ENCODE peak calls at places on chromosome 4, in eight cellular contexts. One of them, this sample, is unnamed.

GRCh38 chr4:20847124-20847747 is 147.0 kb downstream of the PACRGL start:
- DNase-seq in RWPE1: no peak
- DNase-seq in fibroblast of mammary gland: peak
- DNase-seq in neural progenitor cell: no peak
- DNase-seq in CD8-positive, alpha-beta T cell: no peak
- DNase-seq in pancreas: no peak
- DNase-seq in uterus: no peak
- DNase-seq in WTC11: no peak
- DNase-seq in this sample: peak

GRCh38 chr4:48665555-48666186 is 114.4 kb downstream of the FRYL start:
- DNase-seq in neural progenitor cell: no peak
- DNase-seq in CD8-positive, alpha-beta T cell: no peak
- DNase-seq in RWPE1: peak
- DNase-seq in pancreas: no peak
- DNase-seq in WTC11: no peak
- DNase-seq in uterus: no peak
- DNase-seq in fibroblast of mammary gland: peak
- DNase-seq in this sample: peak

GRCh38 chr4:183348706-183349659 is 26.8 kb upstream of the CLDN24 start:
- DNase-seq in pancreas: no peak
- DNase-seq in uterus: no peak
- DNase-seq in RWPE1: peak
- DNase-seq in CD8-positive, alpha-beta T cell: no peak
- DNase-seq in fibroblast of mammary gland: peak
- DNase-seq in neural progenitor cell: no peak
- DNase-seq in WTC11: no peak
- DNase-seq in this sample: peak

GRCh38 chr4:6530964-6531363 is 44.0 kb upstream of the MAN2B2 start:
- DNase-seq in WTC11: no peak
- DNase-seq in CD8-positive, alpha-beta T cell: no peak
- DNase-seq in RWPE1: no peak
- DNase-seq in neural progenitor cell: no peak
- DNase-seq in uterus: no peak
- DNase-seq in pancreas: no peak
- DNase-seq in fibroblast of mammary gland: no peak
- DNase-seq in this sample: no peak

GRCh38 chr4:13694256-13694655 is 66.7 kb upstream of the BOD1L1 start:
- DNase-seq in fibroblast of mammary gland: no peak
- DNase-seq in pancreas: no peak
- DNase-seq in RWPE1: no peak
- DNase-seq in WTC11: no peak
- DNase-seq in neural progenitor cell: no peak
- DNase-seq in CD8-positive, alpha-beta T cell: no peak
- DNase-seq in uterus: no peak
- DNase-seq in this sample: no peak

GRCh38 chr4:138055890-138056289 is 186.3 kb downstream of the SLC7A11 start:
- DNase-seq in WTC11: no peak
- DNase-seq in CD8-positive, alpha-beta T cell: no peak
- DNase-seq in neural progenitor cell: no peak
- DNase-seq in uterus: no peak
- DNase-seq in fibroblast of mammary gland: peak
- DNase-seq in RWPE1: peak
- DNase-seq in pancreas: no peak
- DNase-seq in this sample: peak

GRCh38 chr4:62490635-62491034 is 1290.5 kb downstream of the ADGRL3 start:
- DNase-seq in RWPE1: no peak
- DNase-seq in neural progenitor cell: no peak
- DNase-seq in CD8-positive, alpha-beta T cell: no peak
- DNase-seq in uterus: no peak
- DNase-seq in pancreas: no peak
- DNase-seq in WTC11: no peak
- DNase-seq in fibroblast of mammary gland: no peak
- DNase-seq in this sample: no peak

GRCh38 chr4:88792268-88792781 is 94.7 kb upstream of the NAP1L5 start:
- DNase-seq in pancreas: no peak
- DNase-seq in neural progenitor cell: no peak
- DNase-seq in uterus: no peak
- DNase-seq in fibroblast of mammary gland: peak
- DNase-seq in WTC11: no peak
- DNase-seq in RWPE1: peak
- DNase-seq in CD8-positive, alpha-beta T cell: no peak
- DNase-seq in this sample: peak

GRCh38 chr4:118036336-118036735 is 2.0 kb downstream of the NDST3 start:
- DNase-seq in fibroblast of mammary gland: no peak
- DNase-seq in WTC11: no peak
- DNase-seq in uterus: no peak
- DNase-seq in RWPE1: no peak
- DNase-seq in neural progenitor cell: no peak
- DNase-seq in CD8-positive, alpha-beta T cell: no peak
- DNase-seq in pancreas: no peak
- DNase-seq in this sample: no peak

GRCh38 chr4:118035309-118035708 is 1.0 kb downstream of the NDST3 start:
- DNase-seq in fibroblast of mammary gland: no peak
- DNase-seq in CD8-positive, alpha-beta T cell: no peak
- DNase-seq in pancreas: no peak
- DNase-seq in RWPE1: no peak
- DNase-seq in neural progenitor cell: no peak
- DNase-seq in WTC11: no peak
- DNase-seq in uterus: no peak
- DNase-seq in this sample: no peak

GRCh38 chr4:118033148-118034060 is 882 bp upstream of the NDST3 start:
- DNase-seq in WTC11: peak
- DNase-seq in fibroblast of mammary gland: peak
- DNase-seq in RWPE1: peak
- DNase-seq in CD8-positive, alpha-beta T cell: no peak
- DNase-seq in pancreas: peak
- DNase-seq in neural progenitor cell: peak
- DNase-seq in uterus: no peak
- DNase-seq in this sample: peak

GRCh38 chr4:118032691-118033090 is 1.6 kb upstream of the NDST3 start:
- DNase-seq in neural progenitor cell: no peak
- DNase-seq in fibroblast of mammary gland: peak
- DNase-seq in CD8-positive, alpha-beta T cell: no peak
- DNase-seq in uterus: no peak
- DNase-seq in pancreas: no peak
- DNase-seq in WTC11: peak
- DNase-seq in RWPE1: peak
- DNase-seq in this sample: peak

DNA sequence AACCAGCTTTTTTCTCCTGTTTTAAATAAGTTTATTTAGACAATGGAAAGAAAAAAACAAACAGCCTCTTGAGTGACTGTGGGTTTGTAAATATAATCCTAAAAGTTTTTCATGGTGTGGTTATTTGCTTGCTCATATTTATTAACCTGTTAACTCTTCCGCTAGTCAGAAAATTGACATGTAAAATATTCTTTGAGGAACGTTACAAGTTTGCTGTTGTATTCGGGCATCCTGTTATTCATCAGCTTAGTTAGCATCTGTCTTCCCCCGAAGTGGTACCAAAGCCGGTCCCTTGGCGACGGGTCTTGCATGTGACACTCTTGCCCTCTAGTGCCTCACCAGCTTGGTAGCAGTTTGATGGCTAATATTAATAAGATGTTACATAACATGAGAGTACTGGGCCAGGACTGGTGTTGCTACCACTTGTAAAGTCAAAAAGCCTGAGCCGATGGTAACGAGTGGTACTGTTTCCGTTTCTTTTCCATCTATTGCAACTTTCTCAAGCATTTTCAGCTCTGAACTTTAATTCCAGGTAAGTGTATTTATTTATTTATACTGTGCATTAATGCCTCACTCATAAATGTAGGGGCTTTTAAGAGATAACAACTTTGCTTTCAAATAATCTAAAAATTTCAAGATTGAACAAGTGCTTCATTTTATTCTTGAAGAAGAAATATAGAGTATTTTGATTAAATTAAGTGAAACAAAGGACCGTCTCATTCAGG is at the start of gene NDST3:
- DNase-seq in neural progenitor cell: peak
- DNase-seq in WTC11: peak
- DNase-seq in fibroblast of mammary gland: peak
- DNase-seq in CD8-positive, alpha-beta T cell: no peak
- DNase-seq in uterus: peak
- DNase-seq in RWPE1: peak
- DNase-seq in pancreas: peak
- DNase-seq in this sample: peak
- TF ChIP-seq CTCF in neural progenitor cell: peak
- TF ChIP-seq CTCF in WTC11: peak
- TF ChIP-seq CTCF in fibroblast of mammary gland: peak
- TF ChIP-seq CTCF in CD8-positive, alpha-beta T cell: no peak
- TF ChIP-seq CTCF in uterus: no peak
- TF ChIP-seq CTCF in RWPE1: peak
- TF ChIP-seq CTCF in pancreas: no peak
- TF ChIP-seq CTCF in this sample: peak

GRCh38 chr4:139704915-139705485 is 39.4 kb downstream of the MGST2 start:
- DNase-seq in fibroblast of mammary gland: peak
- DNase-seq in CD8-positive, alpha-beta T cell: no peak
- DNase-seq in pancreas: no peak
- DNase-seq in uterus: no peak
- DNase-seq in RWPE1: peak
- DNase-seq in WTC11: no peak
- DNase-seq in neural progenitor cell: no peak
- DNase-seq in this sample: peak
- TF ChIP-seq CTCF in fibroblast of mammary gland: peak
- TF ChIP-seq CTCF in CD8-positive, alpha-beta T cell: no peak
- TF ChIP-seq CTCF in pancreas: peak
- TF ChIP-seq CTCF in uterus: no peak
- TF ChIP-seq CTCF in RWPE1: no peak
- TF ChIP-seq CTCF in WTC11: no peak
- TF ChIP-seq CTCF in neural progenitor cell: peak
- TF ChIP-seq CTCF in this sample: peak

GRCh38 chr4:15738877-15739276 is 36.0 kb downstream of the BST1 start:
- DNase-seq in fibroblast of mammary gland: no peak
- DNase-seq in CD8-positive, alpha-beta T cell: no peak
- DNase-seq in pancreas: no peak
- DNase-seq in neural progenitor cell: no peak
- DNase-seq in WTC11: no peak
- DNase-seq in RWPE1: no peak
- DNase-seq in uterus: no peak
- DNase-seq in this sample: peak

GRCh38 chr4:15736514-15737050 is 33.7 kb downstream of the BST1 start:
- DNase-seq in RWPE1: no peak
- DNase-seq in WTC11: no peak
- DNase-seq in CD8-positive, alpha-beta T cell: no peak
- DNase-seq in neural progenitor cell: no peak
- DNase-seq in fibroblast of mammary gland: no peak
- DNase-seq in uterus: no peak
- DNase-seq in pancreas: no peak
- DNase-seq in this sample: no peak

GRCh38 chr4:15740764-15741404 is 37.2 kb upstream of the CD38 start:
- DNase-seq in uterus: no peak
- DNase-seq in WTC11: no peak
- DNase-seq in neural progenitor cell: no peak
- DNase-seq in RWPE1: no peak
- DNase-seq in pancreas: no peak
- DNase-seq in fibroblast of mammary gland: no peak
- DNase-seq in CD8-positive, alpha-beta T cell: no peak
- DNase-seq in this sample: no peak

GRCh38 chr4:15735531-15735930 is 32.7 kb downstream of the BST1 start:
- DNase-seq in RWPE1: no peak
- DNase-seq in uterus: no peak
- DNase-seq in fibroblast of mammary gland: no peak
- DNase-seq in CD8-positive, alpha-beta T cell: no peak
- DNase-seq in neural progenitor cell: no peak
- DNase-seq in WTC11: no peak
- DNase-seq in pancreas: no peak
- DNase-seq in this sample: no peak

GRCh38 chr4:15737255-15737654 is 34.4 kb downstream of the BST1 start:
- DNase-seq in RWPE1: no peak
- DNase-seq in fibroblast of mammary gland: no peak
- DNase-seq in WTC11: no peak
- DNase-seq in pancreas: no peak
- DNase-seq in neural progenitor cell: no peak
- DNase-seq in CD8-positive, alpha-beta T cell: no peak
- DNase-seq in uterus: no peak
- DNase-seq in this sample: no peak
- TF ChIP-seq CTCF in RWPE1: no peak
- TF ChIP-seq CTCF in fibroblast of mammary gland: no peak
- TF ChIP-seq CTCF in WTC11: no peak
- TF ChIP-seq CTCF in pancreas: no peak
- TF ChIP-seq CTCF in neural progenitor cell: no peak
- TF ChIP-seq CTCF in CD8-positive, alpha-beta T cell: no peak
- TF ChIP-seq CTCF in uterus: no peak
- TF ChIP-seq CTCF in this sample: no peak

GRCh38 chr4:15322016-15322415 is 105.8 kb upstream of the C1QTNF7 start:
- DNase-seq in RWPE1: no peak
- DNase-seq in uterus: no peak
- DNase-seq in CD8-positive, alpha-beta T cell: no peak
- DNase-seq in WTC11: no peak
- DNase-seq in pancreas: no peak
- DNase-seq in neural progenitor cell: no peak
- DNase-seq in fibroblast of mammary gland: no peak
- DNase-seq in this sample: no peak

GRCh38 chr4:15325987-15326386 is 101.8 kb upstream of the C1QTNF7 start:
- DNase-seq in CD8-positive, alpha-beta T cell: no peak
- DNase-seq in RWPE1: no peak
- DNase-seq in fibroblast of mammary gland: no peak
- DNase-seq in pancreas: no peak
- DNase-seq in WTC11: no peak
- DNase-seq in uterus: no peak
- DNase-seq in neural progenitor cell: no peak
- DNase-seq in this sample: no peak

GRCh38 chr4:15331930-15332329 is 95.9 kb upstream of the C1QTNF7 start:
- DNase-seq in fibroblast of mammary gland: no peak
- DNase-seq in pancreas: no peak
- DNase-seq in CD8-positive, alpha-beta T cell: no peak
- DNase-seq in neural progenitor cell: no peak
- DNase-seq in WTC11: no peak
- DNase-seq in uterus: no peak
- DNase-seq in RWPE1: no peak
- DNase-seq in this sample: no peak

GRCh38 chr4:15332377-15332776 is 95.5 kb upstream of the C1QTNF7 start:
- DNase-seq in uterus: no peak
- DNase-seq in CD8-positive, alpha-beta T cell: no peak
- DNase-seq in WTC11: no peak
- DNase-seq in neural progenitor cell: no peak
- DNase-seq in fibroblast of mammary gland: no peak
- DNase-seq in RWPE1: no peak
- DNase-seq in pancreas: no peak
- DNase-seq in this sample: no peak

DNA sequence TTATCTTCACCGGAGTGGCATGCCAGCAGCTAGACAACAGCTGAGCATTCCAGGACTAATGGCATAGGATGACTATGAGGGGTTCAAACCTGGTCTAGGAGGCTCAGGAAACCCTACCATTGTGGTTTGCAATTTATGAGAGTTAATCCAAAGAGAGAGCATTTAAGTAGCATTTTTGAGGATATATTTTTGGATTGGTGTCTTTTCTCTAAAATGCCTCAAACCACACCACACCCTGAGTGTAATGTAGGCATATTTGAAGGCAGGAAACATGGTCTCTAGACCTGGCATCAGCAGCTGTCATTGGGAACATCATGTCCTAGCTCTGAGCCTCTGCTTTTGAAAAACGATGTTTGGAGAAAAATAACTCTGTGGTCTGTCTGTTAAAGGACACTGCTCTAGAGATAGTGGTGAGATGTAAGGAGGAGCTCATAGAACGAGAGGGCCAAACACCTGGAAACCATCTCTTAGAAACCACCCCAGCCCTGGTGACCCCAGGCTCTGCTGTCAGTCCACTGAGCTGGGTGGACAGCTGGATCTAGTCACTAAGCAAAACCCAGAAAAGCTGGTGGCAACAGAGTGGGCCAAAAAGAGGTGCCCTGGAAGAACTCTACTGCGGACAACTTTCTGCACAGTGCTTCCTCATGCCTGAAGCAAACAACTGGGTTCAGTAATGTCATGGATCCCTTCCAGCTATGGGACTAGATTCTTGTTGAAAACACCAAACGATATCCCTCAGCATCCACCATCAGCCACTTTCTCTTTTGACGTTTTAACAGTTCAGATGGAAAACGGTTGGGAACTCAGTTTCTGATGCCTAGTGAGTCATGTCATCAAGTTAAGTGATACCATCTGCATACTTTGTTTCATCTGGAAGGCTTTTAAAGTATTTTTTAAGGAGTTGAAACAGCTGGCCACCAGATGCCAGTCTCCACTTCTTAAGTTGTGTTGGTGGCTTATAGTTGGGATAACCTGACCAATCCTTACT is 100.2 kb upstream of the C1QTNF7 start:
- DNase-seq in fibroblast of mammary gland: peak
- DNase-seq in WTC11: no peak
- DNase-seq in RWPE1: no peak
- DNase-seq in CD8-positive, alpha-beta T cell: no peak
- DNase-seq in neural progenitor cell: no peak
- DNase-seq in pancreas: no peak
- DNase-seq in uterus: no peak
- DNase-seq in this sample: no peak
- TF ChIP-seq CTCF in fibroblast of mammary gland: no peak
- TF ChIP-seq CTCF in WTC11: no peak
- TF ChIP-seq CTCF in RWPE1: no peak
- TF ChIP-seq CTCF in CD8-positive, alpha-beta T cell: no peak
- TF ChIP-seq CTCF in neural progenitor cell: no peak
- TF ChIP-seq CTCF in pancreas: no peak
- TF ChIP-seq CTCF in uterus: no peak
- TF ChIP-seq CTCF in this sample: no peak